ENCODE peak calls at places on chromosomes 11 and 22, in four cellular contexts. S, B, A and Q are unnamed samples. For H3K4me1, the result is how much of the 10 kb centered on the place peaks cover.

GRCh38 chr11:112085822-112086421 is 634 bp downstream of the TIMM8B start:
- DNase-seq in A (no peak), B (no peak), S (peak), Q (no peak)

GRCh38 chr11:65355013-65355775 is 643 bp downstream of the TIGD3 start:
- DNase-seq in S (peak), B (peak), A (peak), Q (peak)

GRCh38 chr11:23988381-23989006 is 508.4 kb upstream of the LUZP2 start:
- DNase-seq in S (peak), A (no peak), B (no peak), Q (no peak)

GRCh38 chr22:25702046-25702445 is 39.9 kb upstream of the MYO18B start:
- DNase-seq in B (no peak), S (peak), A (no peak), Q (no peak)

GRCh38 chr11:46724088-46724487 is 5.1 kb downstream of the F2 start:
- DNase-seq in A (no peak), B (no peak), S (no peak), Q (no peak)

GRCh38 chr11:3153291-3153861 is 11.7 kb downstream of the OSBPL5 start:
- DNase-seq in B (peak), A (peak), S (no peak), Q (peak)

GRCh38 chr22:19942886-19943664 is 1.5 kb upstream of the TXNRD2 start:
- DNase-seq in B (peak), A (no peak), S (no peak), Q (peak)

GRCh38 chr11:67436459-67437081 is 912 bp downstream of the PTPRCAP start:
- DNase-seq in S (no peak), A (no peak), B (no peak), Q (no peak)

GRCh38 chr11:33654594-33654993 is 46.0 kb downstream of the C11orf91 start:
- DNase-seq in A (no peak), S (peak), B (no peak), Q (no peak)

GRCh38 chr22:42075277-42075676 is 1.2 kb downstream of the PHETA2 start:
- DNase-seq in B (no peak), S (no peak), A (no peak), Q (no peak)

GRCh38 chr11:64340671-64341335 is 799 bp downstream of the CCDC88B start:
- DNase-seq in B (peak), A (no peak), S (peak), Q (peak)

GRCh38 chr11:789951-790350 is at the start of gene CEND1:
- DNase-seq in S (peak), A (no peak), B (peak), Q (no peak)

GRCh38 chr22:29700949-29701927 is 18.6 kb upstream of the CABP7 start:
- DNase-seq in S (no peak), A (no peak), B (peak), Q (no peak)

GRCh38 chr22:39300198-39300830 is 19.1 kb downstream of the RPL3 start:
- DNase-seq in A (peak), B (peak), S (no peak), Q (peak)

GRCh38 chr22:33024626-33025025 is 33.6 kb downstream of the SYN3 start:
- DNase-seq in A (no peak), B (no peak), S (no peak), Q (no peak)

GRCh38 chr11:2211113-2211971 is 39.7 kb upstream of the TH start:
- DNase-seq in S (no peak), A (no peak), B (peak), Q (no peak)

GRCh38 chr11:9214765-9215164 is 50.4 kb downstream of the DENND5A start:
- DNase-seq in S (no peak), A (no peak), B (no peak), Q (no peak)

GRCh38 chr11:2393941-2394817 is 6.4 kb upstream of the TSSC4 start:
- DNase-seq in B (peak), S (no peak), A (no peak), Q (no peak)

GRCh38 chr11:68150029-68150428 is 28.8 kb upstream of the CHKA start:
- DNase-seq in B (peak), S (no peak), A (no peak), Q (peak)

GRCh38 chr11:72038491-72038890 is 39.8 kb downstream of the IL18BP start:
- DNase-seq in B (no peak), A (peak), S (no peak), Q (no peak)

GRCh38 chr22:17258015-17258827 is 39.0 kb upstream of the ADA2 start:
- DNase-seq in A (peak), S (peak), B (peak), Q (peak)

GRCh38 chr11:1125803-1126202 is 31.9 kb upstream of the MUC5AC start:
- DNase-seq in S (no peak), A (no peak), B (no peak), Q (no peak)

GRCh38 chr22:37259540-37260029 is 15.5 kb upstream of the RAC2 start:
- DNase-seq in B (no peak), A (no peak), S (no peak), Q (peak)

GRCh38 chr11:94956963-94957362 is 16.4 kb downstream of the CWC15 start:
- DNase-seq in A (no peak), B (no peak), S (no peak), Q (no peak)

GRCh38 chr11:72425053-72425980 is 9.0 kb downstream of the CLPB start:
- DNase-seq in S (no peak), B (no peak), A (no peak), Q (no peak)

GRCh38 chr11:105910095-105910715 is 111.8 kb downstream of the MSANTD4 start:
- DNase-seq in S (no peak), B (no peak), A (no peak), Q (no peak)

GRCh38 chr11:69818243-69819108 is 740 bp downstream of the FGF3 start:
- DNase-seq in A (no peak), S (no peak), B (peak), Q (no peak)

GRCh38 chr11:121358775-121359174 is 66.2 kb downstream of the SC5D start:
- DNase-seq in S (no peak), B (no peak), A (no peak), Q (no peak)

GRCh38 chr11:23585700-23586099 is 725.4 kb upstream of the CCDC179 start:
- DNase-seq in A (no peak), B (no peak), S (no peak), Q (no peak)

GRCh38 chr22:35231585-35232084 is 25.7 kb upstream of the HMGXB4 start:
- DNase-seq in B (peak), A (peak), S (peak), Q (peak)

GRCh38 chr22:36986242-36986821 is 32.9 kb downstream of the TST start:
- DNase-seq in A (no peak), B (no peak), S (peak), Q (no peak)

GRCh38 chr11:77196961-77197360 is 68.9 kb downstream of the MYO7A start:
- DNase-seq in A (no peak), S (no peak), B (peak), Q (peak)

GRCh38 chr22:50461536-50461935 is 13.3 kb downstream of the SBF1 start:
- DNase-seq in S (no peak), B (no peak), A (no peak), Q (no peak)

GRCh38 chr11:47004595-47005033 is 68.1 kb downstream of the CSTPP1 start:
- DNase-seq in S (peak), B (peak), A (peak), Q (peak)

GRCh38 chr11:60910711-60911366 is 3.1 kb upstream of the TMEM109 start:
- DNase-seq in B (no peak), A (no peak), S (no peak), Q (no peak)

GRCh38 chr11:60910281-60910687 is 3.7 kb upstream of the TMEM109 start:
- DNase-seq in A (no peak), B (no peak), S (peak), Q (no peak)

GRCh38 chr11:60912851-60913550 is 957 bp upstream of the TMEM109 start:
- DNase-seq in S (no peak), B (no peak), A (no peak), Q (no peak)

GRCh38 chr11:60913793-60914619 is at the start of gene TMEM109:
- DNase-seq in A (peak), B (peak), S (peak), Q (peak)

DNA sequence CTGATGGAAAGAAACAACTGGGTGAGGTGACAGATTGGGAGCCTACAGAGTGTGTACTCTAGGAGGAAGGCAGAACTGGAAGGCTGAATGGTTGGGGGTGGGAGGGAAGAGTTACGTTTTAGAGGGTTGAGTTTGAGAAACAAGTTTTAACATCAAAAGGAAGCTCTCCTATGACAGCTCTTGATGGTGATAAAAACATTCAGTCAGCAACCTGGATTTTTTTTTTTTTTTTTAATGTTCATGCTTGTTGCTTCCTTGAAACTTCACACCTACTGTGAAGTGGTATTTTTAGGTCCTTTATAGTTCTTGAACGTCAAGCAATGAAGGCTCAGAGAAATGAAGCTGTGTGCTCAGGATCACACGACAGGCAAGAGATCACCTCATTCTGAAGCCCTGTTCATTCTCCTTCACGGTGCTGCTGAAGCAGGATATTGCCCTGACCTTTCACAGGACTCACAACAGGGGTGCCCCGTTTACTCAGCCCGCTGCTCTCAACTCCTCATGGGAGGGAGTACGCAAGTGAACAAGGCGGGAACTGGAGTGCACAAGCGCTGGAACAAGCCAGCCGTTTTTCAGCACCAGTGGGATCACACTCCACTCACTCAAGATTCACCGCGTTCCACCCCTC is 1.6 kb upstream of the TMEM109 start:
- DNase-seq in S (no peak), A (no peak), B (no peak), Q (no peak)
- H3K27ac ChIP-seq in S (no peak), A (peak), B (no peak), Q (no peak)

GRCh38 chr11:107018902-107019493 is 722 bp upstream of the GUCY1A2 start:
- DNase-seq in A (peak), B (peak), S (no peak), Q (peak)
- TF ChIP-seq CTCF in A (no peak), B (no peak), S (no peak), Q (no peak)

GRCh38 chr11:10938650-10939387 is 81.0 kb upstream of the ZBED5 start:
- DNase-seq in A (no peak), S (no peak), B (no peak), Q (no peak)
- H3K4me1 ChIP-seq in A (under half), S (under half), B (under half), Q (under half)

GRCh38 chr11:96213500-96213899 is 129.5 kb downstream of the MAML2 start:
- DNase-seq in A (no peak), S (no peak), B (no peak), Q (no peak)

GRCh38 chr11:96214745-96215093 is 128.3 kb downstream of the MAML2 start:
- DNase-seq in S (no peak), B (no peak), A (no peak), Q (no peak)

GRCh38 chr11:96215826-96216225 is 127.2 kb downstream of the MAML2 start:
- DNase-seq in A (no peak), S (peak), B (no peak), Q (no peak)

GRCh38 chr11:96217206-96217605 is 125.8 kb downstream of the MAML2 start:
- DNase-seq in A (no peak), S (no peak), B (no peak), Q (no peak)

DNA sequence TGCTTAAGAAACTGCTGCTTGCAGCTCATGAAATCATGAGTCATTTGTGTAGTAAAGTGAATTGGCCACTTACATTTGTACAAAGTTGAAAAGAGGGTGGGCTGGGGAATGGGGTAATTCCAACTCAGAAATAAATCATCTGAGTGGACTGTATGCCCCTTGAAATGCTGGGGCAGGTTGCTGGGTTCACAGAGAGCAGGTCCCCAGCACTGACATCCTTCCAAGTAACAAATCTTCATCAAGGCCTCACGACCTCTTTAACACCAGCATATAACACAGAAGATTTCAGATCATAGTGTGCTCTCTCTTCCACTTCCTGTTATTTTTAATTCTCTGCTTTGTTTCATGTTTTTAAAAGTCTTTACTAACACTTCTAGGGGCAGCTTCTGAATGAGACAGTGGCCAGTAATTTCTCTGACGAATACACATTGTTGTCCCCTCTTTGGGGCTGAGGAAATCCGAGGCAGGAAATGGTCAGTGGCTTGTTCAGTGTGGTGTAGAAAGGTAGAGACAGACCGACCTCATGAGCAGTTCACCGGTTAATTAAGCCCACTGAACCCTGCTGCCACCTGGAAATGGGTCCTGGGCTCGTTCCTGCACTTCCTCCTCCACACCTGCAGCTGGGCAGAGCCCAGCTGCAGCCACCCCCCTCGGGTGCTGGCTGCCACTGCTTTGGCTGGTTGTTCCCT is 127.8 kb downstream of the MAML2 start:
- DNase-seq in S (peak), A (no peak), B (no peak), Q (no peak)
- H3K27ac ChIP-seq in S (peak), A (peak), B (no peak), Q (peak)

GRCh38 chr11:44659641-44660040 is 67.1 kb upstream of the TSPAN18 start:
- DNase-seq in S (no peak), B (no peak), A (peak), Q (no peak)

GRCh38 chr11:44654057-44654456 is 72.7 kb upstream of the TSPAN18 start:
- DNase-seq in S (no peak), B (no peak), A (no peak), Q (no peak)

GRCh38 chr11:44661311-44661717 is 65.4 kb upstream of the TSPAN18 start:
- DNase-seq in A (no peak), S (no peak), B (no peak), Q (no peak)

GRCh38 chr11:44654596-44654995 is 72.2 kb upstream of the TSPAN18 start:
- DNase-seq in A (no peak), B (no peak), S (no peak), Q (no peak)

GRCh38 chr11:44658451-44658850 is 68.3 kb upstream of the TSPAN18 start:
- DNase-seq in B (no peak), A (no peak), S (peak), Q (no peak)
- TF ChIP-seq CTCF in B (no peak), A (peak), S (peak), Q (peak)